ENCODE peak calls at places on chromosomes 11 and 22, in four cellular contexts. N, J, P and L are unnamed samples.

GRCh38 chr22:23305321-23305910 is 125.1 kb downstream of the BCR start:
- DNase-seq in J (no peak), N (peak; percentile 93), P (no peak), L (no peak)

GRCh38 chr11:3626250-3626960 is 15.4 kb downstream of the ART5 start:
- DNase-seq in J (peak; percentile 73), N (no peak), P (peak; percentile 54), L (no peak)

GRCh38 chr11:104487035-104487775 is 323.3 kb upstream of the PDGFD start:
- DNase-seq in J (no peak), N (no peak), P (no peak), L (no peak)

GRCh38 chr11:27934830-27935145 is 173.2 kb downstream of the KIF18A start:
- DNase-seq in P (no peak), J (no peak), N (peak; percentile 62), L (peak; percentile 94)

GRCh38 chr11:74739546-74740270 is 8.5 kb upstream of the CHRDL2 start:
- DNase-seq in N (peak; percentile 64), P (no peak), J (peak; percentile 69), L (no peak)

GRCh38 chr22:20251491-20251890 is 16.6 kb downstream of the RTN4R start:
- DNase-seq in N (no peak), P (no peak), J (no peak), L (no peak)

GRCh38 chr11:93700830-93701229 is 39.3 kb downstream of the CEP295 start:
- DNase-seq in P (peak; percentile 10), N (no peak), J (no peak), L (no peak)

GRCh38 chr11:1361882-1362281 is 27.9 kb upstream of the BRSK2 start:
- DNase-seq in J (no peak), P (no peak), N (no peak), L (no peak)

GRCh38 chr11:122173587-122173986 is 57.6 kb upstream of the BLID start:
- DNase-seq in N (no peak), P (no peak), J (no peak), L (no peak)

GRCh38 chr11:83571301-83571700 is 285.1 kb upstream of the CCDC90B start:
- DNase-seq in N (no peak), J (no peak), P (no peak), L (no peak)

GRCh38 chr22:37174964-37175363 is 13.1 kb downstream of the C1QTNF6 start:
- DNase-seq in P (no peak), N (no peak), J (no peak), L (no peak)

GRCh38 chr11:10809373-10810199 is 860 bp upstream of the EIF4G2 start:
- DNase-seq in P (no peak), J (no peak), N (peak; percentile 80), L (peak; percentile 29)

GRCh38 chr11:2398664-2399355 is 1.7 kb upstream of the TSSC4 start:
- DNase-seq in J (no peak), N (no peak), P (no peak), L (no peak)
- TF ChIP-seq CTCF in J (no peak), N (no peak), P (no peak), L (peak; percentile 10)

GRCh38 chr22:26646158-26646557 is 11.2 kb upstream of the MIAT start:
- DNase-seq in J (no peak), P (no peak), N (no peak), L (no peak)

GRCh38 chr22:26651840-26652239 is 5.5 kb upstream of the MIAT start:
- DNase-seq in N (no peak), P (no peak), J (no peak), L (no peak)

GRCh38 chr22:26648761-26649363 is 8.5 kb upstream of the MIAT start:
- DNase-seq in J (no peak), P (no peak), N (no peak), L (no peak)

GRCh38 chr22:26648011-26648497 is 9.3 kb upstream of the MIAT start:
- DNase-seq in N (no peak), P (no peak), J (no peak), L (no peak)

DNA sequence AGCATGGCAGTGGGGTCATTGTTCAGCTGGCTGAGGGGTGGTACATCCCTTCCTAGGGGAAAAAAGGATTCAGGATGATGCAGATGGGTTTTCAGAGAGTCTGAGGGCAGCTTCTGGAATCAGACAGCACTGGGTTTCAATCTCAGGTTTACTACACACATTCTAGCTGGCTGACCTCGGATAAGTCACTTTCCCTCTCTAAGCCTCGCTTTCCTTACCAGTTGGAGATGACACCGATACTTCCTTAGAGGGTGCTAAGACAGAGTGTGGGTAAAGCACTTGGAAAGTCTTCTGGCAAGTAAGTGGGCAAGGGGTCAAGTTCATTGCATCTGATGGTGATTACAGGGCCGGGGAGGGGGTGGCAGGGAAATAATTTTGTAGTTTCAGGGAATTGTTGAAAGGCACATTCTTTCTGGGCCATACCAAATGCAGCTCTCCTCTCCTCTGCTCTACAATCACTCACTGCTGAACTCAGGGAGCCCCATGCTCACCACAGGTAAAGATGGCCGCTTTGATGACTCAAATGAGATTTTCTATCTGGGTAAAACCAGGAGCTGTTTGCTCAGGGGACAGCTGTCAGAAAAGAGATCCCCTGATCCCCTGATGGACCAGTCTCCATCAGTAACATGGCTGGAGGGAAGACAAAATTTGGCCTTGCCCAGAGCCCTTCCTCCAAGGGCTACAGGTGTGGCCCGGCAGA is 6.5 kb upstream of the MIAT start:
- DNase-seq in P (no peak), J (no peak), N (no peak), L (no peak)
- TF ChIP-seq CTCF in P (no peak), J (no peak), N (no peak), L (no peak)

GRCh38 chr11:11818529-11819121 is 23.1 kb upstream of the USP47 start:
- DNase-seq in J (no peak), P (no peak), N (no peak), L (no peak)
- TF ChIP-seq CTCF in J (no peak), P (no peak), N (no peak), L (no peak)

GRCh38 chr22:45103756-45104155 is 60.0 kb upstream of the NUP50 start:
- DNase-seq in J (no peak), N (no peak), P (no peak), L (no peak)
- TF ChIP-seq CTCF in J (no peak), N (no peak), P (no peak), L (peak; percentile 4)

GRCh38 chr11:124920870-124921609 is 2.0 kb downstream of the HEPN1 start:
- DNase-seq in P (peak; percentile 87), N (peak; percentile 82), J (peak; percentile 87), L (no peak)
- TF ChIP-seq CTCF in P (no peak), N (no peak), J (no peak), L (no peak)

DNA sequence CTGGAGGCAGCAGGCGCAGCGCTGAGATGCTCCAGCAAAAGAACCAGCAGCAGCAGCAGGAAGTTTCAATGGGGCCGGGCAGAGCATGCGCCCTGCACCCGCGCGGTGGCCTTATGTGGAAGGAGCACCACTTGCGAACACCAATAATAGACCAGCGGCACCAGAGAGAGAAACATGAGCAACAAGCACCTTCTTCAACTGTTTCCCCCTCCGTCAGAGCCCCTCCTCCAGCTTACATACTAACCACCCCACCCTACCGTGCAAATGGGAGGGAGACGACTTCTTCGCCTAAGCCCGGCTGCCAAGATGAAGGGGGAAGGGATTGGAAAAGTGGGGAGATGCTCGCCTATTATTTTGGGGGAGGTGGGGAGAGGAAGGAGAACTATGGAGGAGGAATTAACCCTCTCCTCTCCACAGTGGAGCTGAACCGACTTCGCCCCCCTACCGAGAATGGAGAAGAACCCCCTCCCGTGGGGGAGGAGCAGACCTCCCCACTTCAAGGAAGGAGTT is 1.1 kb downstream of the RSF1 start:
- DNase-seq in P (peak; percentile 86), J (peak; percentile 90), N (peak; percentile 89), L (peak; percentile 63)
- TF ChIP-seq CTCF in P (peak; percentile 20), J (no peak), N (no peak), L (no peak)

DNA sequence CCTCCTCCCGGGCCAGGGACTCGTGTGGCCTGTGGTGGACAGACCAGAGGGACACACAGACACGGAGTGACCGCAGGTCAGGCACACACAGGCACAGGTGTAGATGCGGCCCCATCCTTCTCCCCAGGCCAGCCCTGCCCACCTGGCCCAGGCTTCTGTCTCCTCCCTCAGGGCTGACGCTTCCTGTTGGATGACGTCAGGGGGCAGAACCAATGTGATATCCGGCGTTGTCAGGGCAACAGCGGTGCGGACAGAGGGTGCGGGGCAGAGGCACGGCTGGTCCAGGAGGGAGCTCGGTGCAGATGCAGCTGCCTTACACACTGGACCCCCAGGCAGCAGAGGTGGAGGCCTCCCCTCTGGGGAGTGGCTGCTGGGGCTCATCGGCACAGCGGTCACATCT is 2.9 kb upstream of the TUBGCP6 start:
- DNase-seq in P (no peak), J (peak; percentile 67), N (peak; percentile 45), L (no peak)
- TF ChIP-seq CTCF in P (no peak), J (no peak), N (no peak), L (no peak)

GRCh38 chr22:21447694-21448402 is 19.3 kb upstream of the TMEM191C start:
- DNase-seq in J (peak; percentile 41), N (no peak), P (no peak), L (no peak)
- TF ChIP-seq CTCF in J (no peak), N (no peak), P (no peak), L (peak; percentile 30)

GRCh38 chr11:19712281-19713220 is at the start of gene NAV2:
- DNase-seq in N (peak; percentile 93), J (peak; percentile 96), P (peak; percentile 94), L (peak; percentile 67)
- TF ChIP-seq CTCF in N (no peak), J (no peak), P (peak; percentile 12), L (no peak)